ENCODE peak calls at places on chromosomes 16 and 17, in six cellular contexts. C is GM12891, W is GM12878, K is H1, E is K562, Q is HepG2. R is an unnamed sample.

GRCh38 chr17:76137026-76137350 is 4.1 kb downstream of the FOXJ1 start:
- DNase-seq in Q (no peak), C (no peak), W (no peak), K (no peak), E (no peak), R (no peak)

GRCh38 chr16:67036323-67036741 is 7.4 kb downstream of the CBFB start:
- DNase-seq in C (no peak), Q (no peak), W (no peak), K (no peak), E (no peak), R (no peak)

GRCh38 chr16:85199880-85200279 is 87.6 kb upstream of the CIBAR2 start:
- DNase-seq in C (no peak), K (no peak), Q (no peak), E (no peak), W (no peak), R (no peak)

GRCh38 chr16:81723098-81723723 is 55.9 kb upstream of the PLCG2 start:
- DNase-seq in E (peak; percentile 60), W (peak; percentile 62), K (no peak), C (no peak), Q (peak; percentile 86), R (no peak)

GRCh38 chr17:73938706-73939105 is 264.8 kb upstream of the RPL38 start:
- DNase-seq in Q (no peak), K (no peak), C (no peak), W (no peak), E (no peak), R (no peak)

GRCh38 chr16:3364774-3365427 is 9.2 kb downstream of the OR2C1 start:
- DNase-seq in W (peak; percentile 50), K (no peak), E (no peak), C (peak; percentile 66), Q (peak; percentile 94), R (peak; percentile 38)

GRCh38 chr16:67284699-67285646 is 5.6 kb downstream of the PLEKHG4 start:
- DNase-seq in W (no peak), K (peak; percentile 62), E (peak; percentile 27), Q (peak; percentile 54), C (peak; percentile 46), R (no peak)

GRCh38 chr17:882827-883585 is 96.6 kb downstream of the NXN start:
- DNase-seq in W (no peak), C (no peak), K (no peak), Q (peak; percentile 83), E (no peak), R (no peak)

GRCh38 chr17:39922006-39922405 is 3.6 kb upstream of the GSDMB start:
- DNase-seq in E (no peak), K (no peak), C (no peak), W (no peak), Q (no peak), R (no peak)

GRCh38 chr16:22348296-22348695 is 26.1 kb downstream of the CDR2 start:
- DNase-seq in E (no peak), K (no peak), W (no peak), C (no peak), Q (no peak), R (no peak)

GRCh38 chr17:48028736-48029135 is 8.9 kb downstream of the COPZ2 start:
- DNase-seq in K (no peak), W (no peak), C (no peak), Q (no peak), E (no peak), R (no peak)

GRCh38 chr17:77363821-77364361 is 223.1 kb downstream of the SEC14L1 start:
- DNase-seq in C (no peak), W (no peak), K (no peak), Q (peak; percentile 71), E (peak; percentile 72), R (peak; percentile 23)
- TF ChIP-seq POLR2AphosphoS5 in C (no peak), W (no peak), K (no peak), Q (no peak), E (peak; percentile 94), R (no peak)

GRCh38 chr16:86921289-86921688 is 342.9 kb downstream of the FOXL1 start:
- DNase-seq in K (no peak), Q (no peak), W (no peak), E (no peak), C (no peak), R (no peak)
- TF ChIP-seq POLR2A in K (no peak), Q (no peak), W (no peak), E (no peak), C (no peak), R (no peak)

GRCh38 chr17:66115246-66115645 is 76.7 kb downstream of the CEP112 start:
- DNase-seq in E (no peak), C (no peak), K (no peak), Q (no peak), W (no peak), R (no peak)
- TF ChIP-seq TAF1 in E (no peak), C (no peak), K (no peak), Q (no peak), W (no peak), R (no peak)

DNA sequence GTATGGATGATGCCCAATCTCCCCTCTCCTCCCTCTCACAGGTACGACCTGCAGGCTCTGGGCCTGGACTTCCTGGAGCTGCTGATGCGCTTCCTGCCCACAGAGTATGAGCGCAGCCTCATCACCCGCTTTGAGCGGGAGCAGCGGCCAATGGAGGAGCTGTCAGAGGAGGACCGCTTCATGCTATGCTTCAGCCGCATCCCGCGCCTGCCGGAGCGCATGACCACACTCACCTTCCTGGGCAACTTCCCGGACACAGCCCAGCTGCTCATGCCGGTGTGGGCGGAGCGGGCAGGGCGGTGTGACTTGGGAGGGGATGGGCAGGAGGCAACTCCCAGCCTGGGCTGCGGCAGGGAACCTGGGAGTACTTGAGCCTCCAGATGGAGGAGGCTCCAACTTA is 18.1 kb downstream of the SPATA32 start:
- DNase-seq in Q (no peak), W (no peak), K (no peak), E (no peak), C (no peak), R (no peak)
- TF ChIP-seq POLR2AphosphoS5 in Q (no peak), W (no peak), K (no peak), E (no peak), C (no peak), R (no peak)

GRCh38 chr17:49361902-49362722 is at the start of gene ZNF652:
- DNase-seq in C (peak; percentile 91), W (peak; percentile 65), E (peak; percentile 99), Q (peak; percentile 96), K (peak; percentile 93), R (peak; percentile 93)
- TF ChIP-seq POLR2A in C (no peak), W (peak; percentile 71), E (peak; percentile 72), Q (peak; percentile 45), K (no peak), R (no peak)